ENCODE peak calls at places on chromosome 20, in eight cellular contexts. One of them, this sample, is unnamed. For H3K4me1 and H3K36me3, the result is how much of the 10 kb centered on the place peaks cover.

GRCh38 chr20:17822039-17822438 is 122.3 kb downstream of the BANF2 start:
- DNase-seq in fibroblast of lung: peak
- DNase-seq in aorta: no peak
- DNase-seq in uterus: peak
- DNase-seq in IMR-90: peak
- DNase-seq in MM.1S: peak
- DNase-seq in Peyer's patch: no peak
- DNase-seq in body of pancreas: peak
- DNase-seq in this sample: no peak

GRCh38 chr20:38473353-38473795 is 731 bp downstream of the RALGAPB start:
- DNase-seq in fibroblast of lung: peak
- DNase-seq in aorta: no peak
- DNase-seq in uterus: no peak
- DNase-seq in IMR-90: no peak
- DNase-seq in MM.1S: peak
- DNase-seq in Peyer's patch: no peak
- DNase-seq in body of pancreas: no peak
- DNase-seq in this sample: no peak

GRCh38 chr20:4987130-4987529 is 14.2 kb downstream of the SLC23A2 start:
- DNase-seq in fibroblast of lung: no peak
- DNase-seq in aorta: no peak
- DNase-seq in uterus: no peak
- DNase-seq in IMR-90: no peak
- DNase-seq in MM.1S: no peak
- DNase-seq in Peyer's patch: no peak
- DNase-seq in body of pancreas: no peak
- DNase-seq in this sample: no peak

GRCh38 chr20:6026051-6026450 is 27.8 kb downstream of the LRRN4 start:
- DNase-seq in fibroblast of lung: peak
- DNase-seq in aorta: no peak
- DNase-seq in uterus: no peak
- DNase-seq in IMR-90: peak
- DNase-seq in MM.1S: no peak
- DNase-seq in Peyer's patch: no peak
- DNase-seq in body of pancreas: no peak
- DNase-seq in this sample: no peak

GRCh38 chr20:41006936-41007871 is 21.4 kb upstream of the TOP1 start:
- DNase-seq in fibroblast of lung: no peak
- DNase-seq in aorta: no peak
- DNase-seq in uterus: no peak
- DNase-seq in IMR-90: no peak
- DNase-seq in MM.1S: no peak
- DNase-seq in Peyer's patch: no peak
- DNase-seq in body of pancreas: no peak
- DNase-seq in this sample: no peak

GRCh38 chr20:14114049-14114448 is 118.7 kb downstream of the MACROD2 start:
- DNase-seq in fibroblast of lung: no peak
- DNase-seq in aorta: no peak
- DNase-seq in uterus: no peak
- DNase-seq in IMR-90: no peak
- DNase-seq in MM.1S: no peak
- DNase-seq in Peyer's patch: no peak
- DNase-seq in body of pancreas: no peak
- DNase-seq in this sample: no peak

GRCh38 chr20:56943946-56944345 is 314.8 kb downstream of the TFAP2C start:
- DNase-seq in fibroblast of lung: no peak
- DNase-seq in aorta: no peak
- DNase-seq in uterus: no peak
- DNase-seq in IMR-90: no peak
- DNase-seq in MM.1S: no peak
- DNase-seq in Peyer's patch: no peak
- DNase-seq in body of pancreas: no peak
- DNase-seq in this sample: no peak

GRCh38 chr20:25277941-25278521 is 30.1 kb downstream of the PYGB start:
- DNase-seq in fibroblast of lung: no peak
- DNase-seq in aorta: peak
- DNase-seq in uterus: peak
- DNase-seq in IMR-90: no peak
- DNase-seq in MM.1S: no peak
- DNase-seq in Peyer's patch: peak
- DNase-seq in body of pancreas: peak
- DNase-seq in this sample: no peak

GRCh38 chr20:45343867-45344721 is 4.1 kb downstream of the SDC4 start:
- DNase-seq in fibroblast of lung: peak
- DNase-seq in aorta: peak
- DNase-seq in uterus: peak
- DNase-seq in IMR-90: peak
- DNase-seq in MM.1S: no peak
- DNase-seq in Peyer's patch: peak
- DNase-seq in body of pancreas: peak
- DNase-seq in this sample: peak

GRCh38 chr20:52060794-52061714 is 130.5 kb downstream of the ZFP64 start:
- DNase-seq in fibroblast of lung: peak
- DNase-seq in aorta: no peak
- DNase-seq in uterus: no peak
- DNase-seq in IMR-90: no peak
- DNase-seq in MM.1S: no peak
- DNase-seq in Peyer's patch: no peak
- DNase-seq in body of pancreas: peak
- DNase-seq in this sample: no peak

GRCh38 chr20:58127731-58128130 is 100.7 kb downstream of the ANKRD60 start:
- DNase-seq in fibroblast of lung: peak
- DNase-seq in aorta: peak
- DNase-seq in uterus: peak
- DNase-seq in IMR-90: peak
- DNase-seq in MM.1S: no peak
- DNase-seq in Peyer's patch: no peak
- DNase-seq in body of pancreas: peak
- DNase-seq in this sample: peak

GRCh38 chr20:326645-327031 is 1.3 kb downstream of the SOX12 start:
- DNase-seq in fibroblast of lung: peak
- DNase-seq in aorta: peak
- DNase-seq in uterus: no peak
- DNase-seq in IMR-90: no peak
- DNase-seq in MM.1S: peak
- DNase-seq in Peyer's patch: peak
- DNase-seq in body of pancreas: peak
- DNase-seq in this sample: no peak

GRCh38 chr20:51861726-51862466 is 59.6 kb upstream of the SALL4 start:
- DNase-seq in fibroblast of lung: no peak
- DNase-seq in aorta: no peak
- DNase-seq in uterus: no peak
- DNase-seq in IMR-90: no peak
- DNase-seq in MM.1S: no peak
- DNase-seq in Peyer's patch: no peak
- DNase-seq in body of pancreas: no peak
- DNase-seq in this sample: no peak

GRCh38 chr20:54291339-54292060 is 83.6 kb downstream of the PFDN4 start:
- DNase-seq in fibroblast of lung: no peak
- DNase-seq in aorta: no peak
- DNase-seq in uterus: no peak
- DNase-seq in IMR-90: no peak
- DNase-seq in MM.1S: no peak
- DNase-seq in Peyer's patch: no peak
- DNase-seq in body of pancreas: no peak
- DNase-seq in this sample: no peak

GRCh38 chr20:52943185-52943841 is 28.8 kb upstream of the TSHZ2 start:
- DNase-seq in fibroblast of lung: peak
- DNase-seq in aorta: no peak
- DNase-seq in uterus: no peak
- DNase-seq in IMR-90: no peak
- DNase-seq in MM.1S: no peak
- DNase-seq in Peyer's patch: no peak
- DNase-seq in body of pancreas: no peak
- DNase-seq in this sample: no peak

GRCh38 chr20:62737271-62737761 is 28.7 kb downstream of the NTSR1 start:
- DNase-seq in fibroblast of lung: peak
- DNase-seq in aorta: peak
- DNase-seq in uterus: no peak
- DNase-seq in IMR-90: no peak
- DNase-seq in MM.1S: no peak
- DNase-seq in Peyer's patch: peak
- DNase-seq in body of pancreas: no peak
- DNase-seq in this sample: no peak

GRCh38 chr20:62739067-62739466 is 30.4 kb downstream of the NTSR1 start:
- DNase-seq in fibroblast of lung: no peak
- DNase-seq in aorta: peak
- DNase-seq in uterus: no peak
- DNase-seq in IMR-90: no peak
- DNase-seq in MM.1S: no peak
- DNase-seq in Peyer's patch: no peak
- DNase-seq in body of pancreas: no peak
- DNase-seq in this sample: no peak

GRCh38 chr20:62736407-62737071 is 27.9 kb downstream of the NTSR1 start:
- DNase-seq in fibroblast of lung: no peak
- DNase-seq in aorta: peak
- DNase-seq in uterus: no peak
- DNase-seq in IMR-90: no peak
- DNase-seq in MM.1S: no peak
- DNase-seq in Peyer's patch: no peak
- DNase-seq in body of pancreas: no peak
- DNase-seq in this sample: no peak

GRCh38 chr20:62739581-62740285 is 31.1 kb downstream of the NTSR1 start:
- DNase-seq in fibroblast of lung: no peak
- DNase-seq in aorta: peak
- DNase-seq in uterus: no peak
- DNase-seq in IMR-90: no peak
- DNase-seq in MM.1S: no peak
- DNase-seq in Peyer's patch: peak
- DNase-seq in body of pancreas: no peak
- DNase-seq in this sample: peak

GRCh38 chr20:62737971-62738881 is 29.6 kb downstream of the NTSR1 start:
- DNase-seq in fibroblast of lung: no peak
- DNase-seq in aorta: peak
- DNase-seq in uterus: no peak
- DNase-seq in IMR-90: no peak
- DNase-seq in MM.1S: no peak
- DNase-seq in Peyer's patch: peak
- DNase-seq in body of pancreas: no peak
- DNase-seq in this sample: no peak
- H3K27ac ChIP-seq in fibroblast of lung: no peak
- H3K27ac ChIP-seq in aorta: no peak
- H3K27ac ChIP-seq in uterus: no peak
- H3K27ac ChIP-seq in IMR-90: no peak
- H3K27ac ChIP-seq in MM.1S: no peak
- H3K27ac ChIP-seq in Peyer's patch: no peak
- H3K27ac ChIP-seq in body of pancreas: no peak
- H3K27ac ChIP-seq in this sample: no peak

DNA sequence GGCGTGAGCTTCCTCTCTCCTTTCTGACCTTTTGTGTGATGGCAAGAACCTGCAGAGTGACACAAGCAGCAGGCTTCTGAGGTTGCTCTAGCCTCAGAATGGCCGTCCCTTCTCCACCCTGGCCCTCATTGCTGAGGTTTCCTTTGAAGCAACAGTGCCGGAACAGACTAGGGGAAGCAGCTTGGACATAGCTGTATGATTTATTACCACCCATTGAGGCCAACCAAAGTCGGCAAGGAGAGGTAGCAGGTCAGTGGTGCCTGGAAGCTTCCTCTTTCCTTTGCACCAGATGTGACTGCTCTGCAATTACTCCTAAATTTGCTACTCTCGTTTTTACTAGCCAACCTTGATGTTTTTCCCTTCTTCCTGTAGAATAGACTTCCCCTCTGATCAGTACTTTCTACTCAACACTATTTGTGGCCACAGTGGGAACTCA is 31.4 kb downstream of the PTPN1 start:
- DNase-seq in fibroblast of lung: no peak
- DNase-seq in aorta: no peak
- DNase-seq in uterus: no peak
- DNase-seq in IMR-90: no peak
- DNase-seq in MM.1S: no peak
- DNase-seq in Peyer's patch: no peak
- DNase-seq in body of pancreas: no peak
- DNase-seq in this sample: no peak
- H3K4me1 ChIP-seq in fibroblast of lung: under half
- H3K4me1 ChIP-seq in aorta: under half
- H3K4me1 ChIP-seq in uterus: under half
- H3K4me1 ChIP-seq in IMR-90: under half
- H3K4me1 ChIP-seq in MM.1S: under half
- H3K4me1 ChIP-seq in Peyer's patch: half or more
- H3K4me1 ChIP-seq in body of pancreas: under half
- H3K4me1 ChIP-seq in this sample: under half

DNA sequence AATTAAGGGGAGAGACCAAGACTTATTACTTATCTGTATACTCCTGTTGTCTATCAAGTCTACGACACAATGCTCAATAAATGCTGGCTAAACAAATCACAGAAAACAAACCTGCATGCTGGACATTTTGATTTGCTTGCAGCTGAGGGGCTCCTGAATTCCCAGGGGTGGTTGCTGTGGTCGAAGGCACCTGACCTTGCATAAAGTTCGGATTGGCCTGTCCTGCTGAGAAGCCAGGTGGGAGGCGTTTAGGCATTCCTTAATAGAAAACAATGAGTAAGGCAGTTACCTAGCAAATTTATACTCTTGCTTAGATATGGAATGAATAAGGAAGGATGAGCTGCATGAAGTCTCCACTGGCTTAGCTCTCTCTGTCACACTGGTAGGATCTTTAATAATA is 50.5 kb downstream of the TP53INP2 start:
- DNase-seq in fibroblast of lung: no peak
- DNase-seq in aorta: no peak
- DNase-seq in uterus: no peak
- DNase-seq in IMR-90: no peak
- DNase-seq in MM.1S: no peak
- DNase-seq in Peyer's patch: no peak
- DNase-seq in body of pancreas: no peak
- DNase-seq in this sample: no peak
- H3K36me3 ChIP-seq in fibroblast of lung: under half
- H3K36me3 ChIP-seq in aorta: under half
- H3K36me3 ChIP-seq in uterus: under half
- H3K36me3 ChIP-seq in IMR-90: under half
- H3K36me3 ChIP-seq in MM.1S: under half
- H3K36me3 ChIP-seq in Peyer's patch: half or more
- H3K36me3 ChIP-seq in body of pancreas: under half
- H3K36me3 ChIP-seq in this sample: half or more

DNA sequence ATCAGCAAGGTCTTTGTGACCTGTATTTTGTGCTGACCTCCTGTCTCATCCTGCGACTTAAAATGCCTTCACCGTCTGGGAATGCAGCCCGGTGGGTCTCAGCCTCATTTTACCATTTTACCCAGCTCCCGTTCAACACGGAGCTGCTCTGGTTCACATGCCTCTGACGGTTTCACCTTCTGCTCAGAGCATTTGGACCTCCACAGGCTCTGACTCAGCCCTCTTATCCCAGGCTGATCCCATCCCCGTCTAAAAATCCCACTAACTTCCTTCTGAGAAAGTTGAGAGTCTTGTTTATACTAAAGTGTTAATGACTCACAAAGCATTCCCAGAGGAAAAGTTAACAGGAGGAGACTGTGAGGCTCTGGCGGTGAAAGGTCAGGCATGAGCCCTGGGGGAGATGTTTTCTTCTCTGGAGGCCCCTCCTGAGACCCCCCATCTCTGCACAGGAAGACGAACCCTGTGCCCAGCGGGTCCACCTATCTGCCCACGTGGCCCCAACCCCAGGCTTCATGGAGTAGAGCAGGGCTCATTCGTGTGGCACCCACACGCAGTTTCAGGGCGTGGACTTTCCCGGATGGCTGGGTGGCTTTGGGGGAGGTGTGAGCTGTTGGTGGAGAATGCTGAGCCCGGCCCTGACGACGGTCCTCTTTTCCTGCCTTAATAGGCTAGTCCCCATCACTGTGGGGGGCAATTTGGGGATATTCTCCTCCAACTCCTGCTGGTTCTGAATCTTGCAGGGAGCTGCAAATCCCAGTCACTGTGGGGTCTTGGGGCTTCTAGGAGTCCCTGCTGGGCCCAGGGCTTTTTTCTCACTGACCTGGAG is 3.3 kb upstream of the BIRC7 start:
- DNase-seq in fibroblast of lung: peak
- DNase-seq in aorta: no peak
- DNase-seq in uterus: no peak
- DNase-seq in IMR-90: peak
- DNase-seq in MM.1S: no peak
- DNase-seq in Peyer's patch: no peak
- DNase-seq in body of pancreas: no peak
- DNase-seq in this sample: no peak
- H3K27ac ChIP-seq in fibroblast of lung: peak
- H3K27ac ChIP-seq in aorta: no peak
- H3K27ac ChIP-seq in uterus: no peak
- H3K27ac ChIP-seq in IMR-90: peak
- H3K27ac ChIP-seq in MM.1S: no peak
- H3K27ac ChIP-seq in Peyer's patch: no peak
- H3K27ac ChIP-seq in body of pancreas: no peak
- H3K27ac ChIP-seq in this sample: no peak

This sample was measured in right atrium auricular region.